ENCODE peak calls at places on chromosome 9, in six cellular contexts. T, F, L, J, O and V are unnamed samples.

GRCh38 chr9:128921881-128922763 is 1.3 kb downstream of the PHYHD1 start:
- DNase-seq in T (peak; percentile 74), F (no peak), L (no peak), J (peak; percentile 71), O (peak; percentile 59), V (peak; percentile 33)

GRCh38 chr9:16616686-16617085 is 253.8 kb downstream of the BNC2 start:
- DNase-seq in T (no peak), F (no peak), L (no peak), J (no peak), O (no peak), V (no peak)

GRCh38 chr9:72680593-72681317 is 159.3 kb downstream of the TMC1 start:
- DNase-seq in T (no peak), F (no peak), L (no peak), J (no peak), O (no peak), V (no peak)

GRCh38 chr9:81871695-81872094 is 56.5 kb upstream of the SPATA31D4 start:
- DNase-seq in T (peak; percentile 53), F (no peak), L (no peak), J (no peak), O (peak; percentile 70), V (peak; percentile 84)

GRCh38 chr9:80699551-80699998 is 989.8 kb downstream of the TLE1 start:
- DNase-seq in T (peak; percentile 76), F (no peak), L (no peak), J (peak; percentile 57), O (peak; percentile 82), V (peak; percentile 98)

GRCh38 chr9:36793277-36793676 is 220.6 kb downstream of the MELK start:
- DNase-seq in T (no peak), F (no peak), L (no peak), J (no peak), O (no peak), V (no peak)

GRCh38 chr9:127976498-127976897 is 4.3 kb downstream of the EEIG1 start:
- DNase-seq in T (no peak), F (no peak), L (no peak), J (no peak), O (no peak), V (no peak)

GRCh38 chr9:81305561-81306182 is 383.7 kb downstream of the TLE1 start:
- DNase-seq in T (peak; percentile 17), F (no peak), L (no peak), J (no peak), O (no peak), V (no peak)

GRCh38 chr9:70130266-70130665 is 86.6 kb downstream of the MAMDC2 start:
- DNase-seq in T (no peak), F (no peak), L (no peak), J (no peak), O (no peak), V (no peak)

GRCh38 chr9:98502976-98503325 is 205.8 kb downstream of the GABBR2 start:
- DNase-seq in T (peak; percentile 76), F (no peak), L (no peak), J (peak; percentile 18), O (peak; percentile 55), V (peak; percentile 56)

GRCh38 chr9:104980039-104980654 is 52.2 kb upstream of the ABCA1 start:
- DNase-seq in T (no peak), F (no peak), L (no peak), J (no peak), O (no peak), V (no peak)

GRCh38 chr9:137301086-137301947 is 754 bp downstream of the NRARP start:
- DNase-seq in T (peak; percentile 66), F (no peak), L (no peak), J (peak; percentile 41), O (no peak), V (peak; percentile 36)

GRCh38 chr9:70607329-70607728 is 192.9 kb upstream of the KLF9 start:
- DNase-seq in T (no peak), F (no peak), L (no peak), J (no peak), O (no peak), V (no peak)

GRCh38 chr9:100498592-100498991 is 25.6 kb downstream of the TMEFF1 start:
- DNase-seq in T (peak; percentile 50), F (no peak), L (no peak), J (no peak), O (peak; percentile 40), V (peak; percentile 37)

GRCh38 chr9:16705121-16705604 is 165.3 kb downstream of the BNC2 start:
- DNase-seq in T (peak; percentile 95), F (no peak), L (peak; percentile 95), J (peak; percentile 66), O (peak; percentile 94), V (peak; percentile 97)

GRCh38 chr9:21028476-21028875 is 3.0 kb downstream of the HACD4 start:
- DNase-seq in T (no peak), F (no peak), L (no peak), J (no peak), O (peak; percentile 18), V (no peak)

GRCh38 chr9:32395483-32396216 is 11.2 kb downstream of the ACO1 start:
- DNase-seq in T (peak; percentile 98), F (no peak), L (peak; percentile 72), J (no peak), O (peak; percentile 97), V (peak; percentile 94)